ENCODE peak calls at places on chromosomes 7 and 10, in ten cellular contexts. One of them, this sample, is unnamed.

GRCh38 chr7:16739863-16740622 is 13.5 kb upstream of the TSPAN13 start:
- DNase-seq in RWPE1: peak; percentile 91
- DNase-seq in HFF-Myc: peak; percentile 91
- DNase-seq in osteocyte: no peak
- DNase-seq in cardiac fibroblast: peak; percentile 97
- DNase-seq in AG04449: peak; percentile 94
- DNase-seq in testis: peak; percentile 72
- DNase-seq in kidney epithelial cell: peak; percentile 67
- DNase-seq in AG09319: peak; percentile 69
- DNase-seq in hepatocyte: peak; percentile 83
- DNase-seq in this sample: peak; percentile 97

GRCh38 chr10:59945590-59945989 is 39.2 kb upstream of the CCDC6 start:
- DNase-seq in RWPE1: no peak
- DNase-seq in cardiac fibroblast: no peak
- DNase-seq in osteocyte: no peak
- DNase-seq in testis: no peak
- DNase-seq in hepatocyte: no peak
- DNase-seq in AG04449: no peak
- DNase-seq in HFF-Myc: no peak
- DNase-seq in kidney epithelial cell: no peak
- DNase-seq in AG09319: no peak
- DNase-seq in this sample: no peak

GRCh38 chr10:120941468-120941867 is 90.3 kb downstream of the WDR11 start:
- DNase-seq in cardiac fibroblast: no peak
- DNase-seq in AG09319: no peak
- DNase-seq in HFF-Myc: no peak
- DNase-seq in osteocyte: no peak
- DNase-seq in testis: no peak
- DNase-seq in AG04449: no peak
- DNase-seq in RWPE1: peak; percentile 71
- DNase-seq in kidney epithelial cell: no peak
- DNase-seq in hepatocyte: no peak
- DNase-seq in this sample: no peak

GRCh38 chr7:16063691-16064090 is 357.6 kb downstream of the CRPPA start:
- DNase-seq in osteocyte: no peak
- DNase-seq in kidney epithelial cell: no peak
- DNase-seq in HFF-Myc: peak; percentile 87
- DNase-seq in testis: no peak
- DNase-seq in AG09319: peak; percentile 22
- DNase-seq in RWPE1: no peak
- DNase-seq in cardiac fibroblast: peak; percentile 63
- DNase-seq in hepatocyte: no peak
- DNase-seq in AG04449: no peak
- DNase-seq in this sample: peak; percentile 22

GRCh38 chr10:71268247-71268691 is 50.8 kb upstream of the SLC29A3 start:
- DNase-seq in RWPE1: no peak
- DNase-seq in kidney epithelial cell: no peak
- DNase-seq in AG09319: no peak
- DNase-seq in HFF-Myc: no peak
- DNase-seq in hepatocyte: peak; percentile 51
- DNase-seq in AG04449: no peak
- DNase-seq in osteocyte: no peak
- DNase-seq in testis: peak; percentile 54
- DNase-seq in cardiac fibroblast: peak; percentile 53
- DNase-seq in this sample: no peak

GRCh38 chr10:112115781-112116385 is 67.7 kb downstream of the GPAM start:
- DNase-seq in osteocyte: no peak
- DNase-seq in cardiac fibroblast: peak; percentile 35
- DNase-seq in RWPE1: peak; percentile 63
- DNase-seq in testis: peak; percentile 65
- DNase-seq in HFF-Myc: no peak
- DNase-seq in hepatocyte: peak; percentile 58
- DNase-seq in AG09319: no peak
- DNase-seq in AG04449: no peak
- DNase-seq in kidney epithelial cell: no peak
- DNase-seq in this sample: no peak

GRCh38 chr7:73903321-73904218 is 42.6 kb downstream of the TMEM270 start:
- DNase-seq in AG09319: no peak
- DNase-seq in RWPE1: no peak
- DNase-seq in cardiac fibroblast: no peak
- DNase-seq in kidney epithelial cell: no peak
- DNase-seq in hepatocyte: no peak
- DNase-seq in osteocyte: no peak
- DNase-seq in AG04449: no peak
- DNase-seq in testis: no peak
- DNase-seq in HFF-Myc: no peak
- DNase-seq in this sample: no peak

GRCh38 chr7:106486331-106486730 is 174.6 kb downstream of the CCDC71L start:
- DNase-seq in AG09319: no peak
- DNase-seq in kidney epithelial cell: peak; percentile 93
- DNase-seq in testis: no peak
- DNase-seq in AG04449: no peak
- DNase-seq in cardiac fibroblast: peak; percentile 88
- DNase-seq in osteocyte: no peak
- DNase-seq in hepatocyte: no peak
- DNase-seq in HFF-Myc: no peak
- DNase-seq in RWPE1: peak; percentile 78
- DNase-seq in this sample: peak; percentile 59

GRCh38 chr7:105006367-105007139 is 7.5 kb upstream of the KMT2E start:
- DNase-seq in cardiac fibroblast: no peak
- DNase-seq in AG09319: no peak
- DNase-seq in testis: no peak
- DNase-seq in hepatocyte: peak; percentile 59
- DNase-seq in AG04449: no peak
- DNase-seq in RWPE1: no peak
- DNase-seq in kidney epithelial cell: no peak
- DNase-seq in HFF-Myc: no peak
- DNase-seq in osteocyte: no peak
- DNase-seq in this sample: no peak

GRCh38 chr10:6558272-6558671 is 21.8 kb downstream of the PRKCQ start:
- DNase-seq in hepatocyte: no peak
- DNase-seq in RWPE1: no peak
- DNase-seq in kidney epithelial cell: no peak
- DNase-seq in HFF-Myc: no peak
- DNase-seq in AG09319: no peak
- DNase-seq in cardiac fibroblast: no peak
- DNase-seq in AG04449: no peak
- DNase-seq in testis: no peak
- DNase-seq in osteocyte: no peak
- DNase-seq in this sample: no peak

GRCh38 chr10:7541137-7542087 is 125.4 kb downstream of the ITIH5 start:
- DNase-seq in AG04449: no peak
- DNase-seq in RWPE1: no peak
- DNase-seq in hepatocyte: peak; percentile 80
- DNase-seq in osteocyte: no peak
- DNase-seq in cardiac fibroblast: no peak
- DNase-seq in testis: peak; percentile 37
- DNase-seq in HFF-Myc: no peak
- DNase-seq in AG09319: no peak
- DNase-seq in kidney epithelial cell: no peak
- DNase-seq in this sample: no peak

GRCh38 chr10:109862738-109863137 is 60.6 kb downstream of the XPNPEP1 start:
- DNase-seq in osteocyte: no peak
- DNase-seq in testis: no peak
- DNase-seq in AG04449: no peak
- DNase-seq in kidney epithelial cell: no peak
- DNase-seq in cardiac fibroblast: no peak
- DNase-seq in HFF-Myc: no peak
- DNase-seq in hepatocyte: no peak
- DNase-seq in RWPE1: no peak
- DNase-seq in AG09319: no peak
- DNase-seq in this sample: no peak

GRCh38 chr10:109871476-109871875 is 51.8 kb downstream of the XPNPEP1 start:
- DNase-seq in osteocyte: peak; percentile 75
- DNase-seq in hepatocyte: no peak
- DNase-seq in HFF-Myc: no peak
- DNase-seq in kidney epithelial cell: no peak
- DNase-seq in RWPE1: no peak
- DNase-seq in cardiac fibroblast: no peak
- DNase-seq in AG09319: no peak
- DNase-seq in testis: no peak
- DNase-seq in AG04449: no peak
- DNase-seq in this sample: no peak

GRCh38 chr10:109863775-109864174 is 59.5 kb downstream of the XPNPEP1 start:
- DNase-seq in AG09319: no peak
- DNase-seq in cardiac fibroblast: no peak
- DNase-seq in RWPE1: no peak
- DNase-seq in kidney epithelial cell: no peak
- DNase-seq in testis: no peak
- DNase-seq in osteocyte: no peak
- DNase-seq in HFF-Myc: no peak
- DNase-seq in AG04449: no peak
- DNase-seq in hepatocyte: no peak
- DNase-seq in this sample: no peak

GRCh38 chr10:109866995-109867635 is 56.2 kb downstream of the XPNPEP1 start:
- DNase-seq in AG04449: no peak
- DNase-seq in testis: no peak
- DNase-seq in RWPE1: no peak
- DNase-seq in hepatocyte: no peak
- DNase-seq in cardiac fibroblast: peak; percentile 42
- DNase-seq in osteocyte: peak; percentile 64
- DNase-seq in AG09319: no peak
- DNase-seq in HFF-Myc: no peak
- DNase-seq in kidney epithelial cell: no peak
- DNase-seq in this sample: no peak

GRCh38 chr10:109866168-109866994 is 56.9 kb downstream of the XPNPEP1 start:
- DNase-seq in testis: no peak
- DNase-seq in RWPE1: no peak
- DNase-seq in kidney epithelial cell: no peak
- DNase-seq in osteocyte: peak; percentile 54
- DNase-seq in cardiac fibroblast: peak; percentile 33
- DNase-seq in AG09319: no peak
- DNase-seq in AG04449: no peak
- DNase-seq in hepatocyte: peak; percentile 25
- DNase-seq in HFF-Myc: no peak
- DNase-seq in this sample: no peak
- TF ChIP-seq CTCF in testis: peak; percentile 14
- TF ChIP-seq CTCF in RWPE1: no peak
- TF ChIP-seq CTCF in kidney epithelial cell: peak; percentile 28
- TF ChIP-seq CTCF in osteocyte: peak; percentile 43
- TF ChIP-seq CTCF in cardiac fibroblast: peak; percentile 28
- TF ChIP-seq CTCF in AG09319: peak; percentile 14
- TF ChIP-seq CTCF in AG04449: no peak
- TF ChIP-seq CTCF in hepatocyte: peak; percentile 43
- TF ChIP-seq CTCF in HFF-Myc: peak; percentile 30
- TF ChIP-seq CTCF in this sample: peak; percentile 24

DNA sequence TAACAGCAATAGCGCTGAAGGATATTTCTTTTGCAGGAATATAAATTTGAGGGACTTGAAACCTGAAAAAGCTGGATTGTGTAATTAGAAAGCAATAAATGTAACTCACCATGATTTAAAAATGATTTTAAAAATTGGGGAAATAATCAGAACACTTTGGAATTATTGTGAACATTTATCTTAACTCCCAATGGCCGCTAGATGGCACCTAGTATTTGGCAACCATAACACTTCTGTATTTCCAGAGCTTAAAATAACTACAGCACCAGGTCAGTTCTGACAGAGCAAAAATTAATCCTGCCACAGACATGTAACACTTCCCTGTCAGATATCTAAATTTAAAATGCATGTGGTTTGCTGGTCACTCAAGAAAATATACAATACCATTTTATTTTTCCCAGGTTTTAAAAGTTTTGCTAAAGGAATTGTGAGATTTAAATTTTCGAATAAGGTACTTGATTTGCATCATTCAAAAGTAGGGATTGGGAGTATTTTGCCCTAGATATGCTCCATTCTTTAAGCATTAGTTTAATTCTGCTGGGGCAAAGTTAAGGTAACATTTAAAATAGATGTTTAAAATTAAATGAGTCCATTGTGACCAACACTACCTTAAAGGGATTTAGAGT is 144.5 kb downstream of the PPP1R3A start:
- DNase-seq in osteocyte: no peak
- DNase-seq in kidney epithelial cell: peak; percentile 7
- DNase-seq in AG09319: no peak
- DNase-seq in AG04449: peak; percentile 9
- DNase-seq in testis: peak; percentile 24
- DNase-seq in RWPE1: peak; percentile 20
- DNase-seq in hepatocyte: peak; percentile 67
- DNase-seq in cardiac fibroblast: peak; percentile 66
- DNase-seq in HFF-Myc: peak; percentile 22
- DNase-seq in this sample: peak; percentile 0
- TF ChIP-seq CTCF in osteocyte: peak; percentile 76
- TF ChIP-seq CTCF in kidney epithelial cell: peak; percentile 68
- TF ChIP-seq CTCF in AG09319: peak; percentile 59
- TF ChIP-seq CTCF in AG04449: peak; percentile 47
- TF ChIP-seq CTCF in testis: peak; percentile 39
- TF ChIP-seq CTCF in RWPE1: peak; percentile 88
- TF ChIP-seq CTCF in hepatocyte: peak; percentile 66
- TF ChIP-seq CTCF in cardiac fibroblast: peak; percentile 48
- TF ChIP-seq CTCF in HFF-Myc: peak; percentile 52
- TF ChIP-seq CTCF in this sample: peak; percentile 71

DNA sequence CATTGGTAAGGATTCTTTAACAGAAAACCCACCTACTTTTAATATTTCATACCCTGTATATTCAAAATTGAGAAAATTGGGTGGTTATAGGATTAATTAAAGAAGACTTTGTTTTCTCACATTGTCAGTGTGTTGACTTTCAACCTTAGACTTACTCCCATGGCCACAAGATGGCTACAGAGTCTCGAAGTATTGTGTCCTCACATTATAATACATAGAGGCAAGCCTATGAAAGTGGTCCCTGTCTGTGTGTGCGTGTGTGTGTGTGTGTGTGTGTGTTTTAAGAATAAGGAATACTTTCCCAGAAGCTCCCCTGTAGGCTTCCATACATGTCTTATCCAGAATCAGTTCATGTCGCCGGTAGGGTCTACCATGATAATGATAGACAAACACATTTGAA is 180.0 kb downstream of the PHF14 start:
- DNase-seq in testis: no peak
- DNase-seq in hepatocyte: no peak
- DNase-seq in AG09319: no peak
- DNase-seq in AG04449: no peak
- DNase-seq in HFF-Myc: no peak
- DNase-seq in kidney epithelial cell: no peak
- DNase-seq in cardiac fibroblast: no peak
- DNase-seq in osteocyte: no peak
- DNase-seq in RWPE1: no peak
- DNase-seq in this sample: no peak
- TF ChIP-seq CTCF in testis: no peak
- TF ChIP-seq CTCF in hepatocyte: no peak
- TF ChIP-seq CTCF in AG09319: no peak
- TF ChIP-seq CTCF in AG04449: no peak
- TF ChIP-seq CTCF in HFF-Myc: no peak
- TF ChIP-seq CTCF in kidney epithelial cell: no peak
- TF ChIP-seq CTCF in cardiac fibroblast: no peak
- TF ChIP-seq CTCF in osteocyte: no peak
- TF ChIP-seq CTCF in RWPE1: no peak
- TF ChIP-seq CTCF in this sample: no peak

DNA sequence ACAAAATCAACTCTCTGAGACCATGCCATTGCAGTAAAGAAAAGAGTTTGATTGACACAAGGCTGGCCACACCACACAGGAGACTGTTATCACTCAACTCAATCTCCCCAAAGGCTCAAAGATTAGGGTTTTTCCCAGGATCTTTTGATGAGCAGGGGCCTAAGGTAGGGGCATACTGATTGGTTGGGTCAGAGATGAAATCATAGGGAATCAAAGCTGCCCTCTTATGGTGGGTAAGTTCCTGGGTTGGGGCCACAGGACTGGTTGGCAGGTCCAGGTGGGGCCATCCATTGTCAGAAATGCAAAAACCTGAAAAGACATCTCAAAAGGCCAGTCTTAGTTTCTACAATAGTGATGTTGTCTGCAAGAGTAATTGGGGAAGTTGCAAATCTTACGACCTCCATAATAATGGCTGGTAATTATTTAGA is 91.6 kb downstream of the AKR1D1 start:
- DNase-seq in hepatocyte: no peak
- DNase-seq in AG09319: no peak
- DNase-seq in cardiac fibroblast: no peak
- DNase-seq in AG04449: no peak
- DNase-seq in testis: no peak
- DNase-seq in RWPE1: no peak
- DNase-seq in kidney epithelial cell: no peak
- DNase-seq in osteocyte: no peak
- DNase-seq in HFF-Myc: no peak
- DNase-seq in this sample: no peak
- TF ChIP-seq CTCF in hepatocyte: no peak
- TF ChIP-seq CTCF in AG09319: no peak
- TF ChIP-seq CTCF in cardiac fibroblast: no peak
- TF ChIP-seq CTCF in AG04449: no peak
- TF ChIP-seq CTCF in testis: no peak
- TF ChIP-seq CTCF in RWPE1: no peak
- TF ChIP-seq CTCF in kidney epithelial cell: no peak
- TF ChIP-seq CTCF in osteocyte: no peak
- TF ChIP-seq CTCF in HFF-Myc: no peak
- TF ChIP-seq CTCF in this sample: no peak